ENCODE peak calls at places on chromosomes 2 and 18, in six cellular contexts. U, I, S, E, W and B are unnamed samples.

GRCh38 chr2:72035518-72036172 is 112.0 kb downstream of the CYP26B1 start:
- DNase-seq in E (peak), I (no peak), W (no peak), S (no peak), U (peak), B (no peak)

GRCh38 chr18:62751341-62751821 is 36.0 kb downstream of the PHLPP1 start:
- DNase-seq in E (no peak), U (peak), W (no peak), S (no peak), I (peak), B (peak)

GRCh38 chr18:21277578-21277977 is 35.5 kb downstream of the GREB1L start:
- DNase-seq in E (no peak), U (no peak), W (no peak), I (no peak), S (no peak), B (no peak)

GRCh38 chr18:65821890-65822289 is 71.1 kb downstream of the CDH7 start:
- DNase-seq in I (no peak), E (no peak), S (no peak), U (no peak), W (no peak), B (no peak)

GRCh38 chr2:195666113-195666712 is 9.2 kb downstream of the SLC39A10 start:
- DNase-seq in E (no peak), I (no peak), W (no peak), S (no peak), U (no peak), B (no peak)

GRCh38 chr18:966095-967036 is 61.7 kb downstream of the ADCYAP1 start:
- DNase-seq in W (no peak), U (no peak), I (no peak), E (no peak), S (no peak), B (no peak)

GRCh38 chr2:84386326-84386995 is 72.6 kb downstream of the SUCLG1 start:
- DNase-seq in U (no peak), E (no peak), S (no peak), W (no peak), I (no peak), B (no peak)

GRCh38 chr18:36297419-36298112 is at the start of gene FHOD3:
- DNase-seq in S (no peak), I (peak), U (peak), W (no peak), E (peak), B (no peak)

GRCh38 chr2:64114063-64114911 is 29.9 kb downstream of the PELI1 start:
- DNase-seq in E (no peak), S (no peak), W (peak), I (no peak), U (peak), B (no peak)

GRCh38 chr2:237322564-237322963 is 91.4 kb downstream of the COL6A3 start:
- DNase-seq in E (no peak), S (no peak), U (no peak), W (no peak), I (no peak), B (no peak)

GRCh38 chr2:162226836-162227235 is 16.4 kb downstream of the FAP start:
- DNase-seq in E (no peak), I (no peak), W (no peak), S (no peak), U (no peak), B (no peak)

GRCh38 chr2:46380038-46380940 is 83.1 kb downstream of the EPAS1 start:
- DNase-seq in S (no peak), W (no peak), E (no peak), U (no peak), I (no peak), B (no peak)

GRCh38 chr2:215529271-215529670 is 93.4 kb upstream of the FN1 start:
- DNase-seq in I (peak), E (no peak), U (peak), W (no peak), S (no peak), B (no peak)

GRCh38 chr2:146239392-146240135 is 1605.3 kb upstream of the ACVR2A start:
- DNase-seq in U (peak), E (no peak), W (peak), S (no peak), I (no peak), B (no peak)

GRCh38 chr2:1612391-1613077 is 131.8 kb downstream of the PXDN start:
- DNase-seq in U (no peak), I (no peak), E (peak), S (no peak), W (no peak), B (no peak)

GRCh38 chr2:4604767-4605166 is 901.4 kb downstream of the DCDC2C start:
- DNase-seq in I (no peak), S (no peak), W (no peak), U (no peak), E (no peak), B (no peak)

GRCh38 chr2:183035298-183035953 is 2.8 kb downstream of the NCKAP1 start:
- DNase-seq in I (no peak), W (peak), S (no peak), E (no peak), U (peak), B (no peak)
- H3K4me3 ChIP-seq in I (no peak), W (peak), S (no peak), E (peak), U (no peak), B (no peak)

GRCh38 chr18:58997811-58998337 is 133.2 kb downstream of the ZNF532 start:
- DNase-seq in U (peak), S (no peak), I (no peak), W (peak), E (no peak), B (no peak)
- H3K4me3 ChIP-seq in U (no peak), S (no peak), I (no peak), W (no peak), E (no peak), B (no peak)

GRCh38 chr2:144759746-144760145 is 239.8 kb upstream of the ZEB2 start:
- DNase-seq in W (no peak), E (no peak), U (no peak), I (no peak), S (no peak), B (no peak)
- H3K4me3 ChIP-seq in W (no peak), E (no peak), U (no peak), I (no peak), S (no peak), B (no peak)

GRCh38 chr2:176157499-176158305 is 595 bp downstream of the HOXD3 start:
- DNase-seq in W (no peak), E (peak), U (no peak), I (peak), S (no peak), B (no peak)
- H3K4me3 ChIP-seq in W (no peak), E (no peak), U (no peak), I (no peak), S (no peak), B (no peak)

GRCh38 chr2:182866095-182866460 is 359 bp downstream of the FRZB start:
- DNase-seq in S (no peak), I (peak), E (no peak), U (peak), W (no peak), B (no peak)

GRCh38 chr2:182868423-182868822 is 2.0 kb upstream of the FRZB start:
- DNase-seq in S (no peak), I (peak), E (no peak), U (no peak), W (no peak), B (no peak)

GRCh38 chr2:182867411-182868048 is 1.1 kb upstream of the FRZB start:
- DNase-seq in U (no peak), E (no peak), S (no peak), W (no peak), I (no peak), B (no peak)

GRCh38 chr2:182866461-182867369 is at the start of gene FRZB:
- DNase-seq in I (peak), E (peak), U (peak), W (peak), S (no peak), B (no peak)

GRCh38 chr2:182868049-182868422 is 1.6 kb upstream of the FRZB start:
- DNase-seq in W (no peak), I (no peak), S (no peak), U (no peak), E (no peak), B (no peak)
- H3K4me3 ChIP-seq in W (no peak), I (no peak), S (no peak), U (no peak), E (no peak), B (no peak)

GRCh38 chr2:224038830-224039079 is 331 bp downstream of the SERPINE2 start:
- DNase-seq in E (no peak), S (no peak), I (no peak), U (no peak), W (no peak), B (no peak)
- H3K4me3 ChIP-seq in E (peak), S (peak), I (peak), U (peak), W (peak), B (peak)